ENCODE peak calls at places on chromosomes 1 and 21, in nine cellular contexts. Y is T-helper 2 cell, P is brain pericyte, A is KBM-7, R is iPS-NIHi11, O is HT1080, B is fibroblast of mammary gland, V is DMS153, L is HEK293T. Z is an unnamed sample.

GRCh38 chr1:30603081-30603858 is 120.1 kb downstream of the MATN1 start:
- DNase-seq in Y (no peak), P (no peak), A (no peak), R (no peak), O (no peak), B (no peak), V (no peak), L (no peak), Z (no peak)

GRCh38 chr1:40898434-40898900 is 36.3 kb upstream of the CITED4 start:
- DNase-seq in Y (no peak), P (no peak), A (no peak), R (no peak), O (peak), B (peak), V (no peak), L (no peak), Z (no peak)

GRCh38 chr1:19974822-19975416 is 4.5 kb downstream of the PLA2G2A start:
- DNase-seq in Y (no peak), P (no peak), A (peak), R (peak), O (peak), B (peak), V (peak), L (peak), Z (no peak)

GRCh38 chr1:189787201-189787600 is 690.5 kb downstream of the BRINP3 start:
- DNase-seq in Y (no peak), P (no peak), A (no peak), R (no peak), O (no peak), B (no peak), V (no peak), L (no peak), Z (no peak)

GRCh38 chr1:84253891-84254290 is 47.6 kb upstream of the SAMD13 start:
- DNase-seq in Y (no peak), P (peak), A (no peak), R (peak), O (peak), B (peak), V (peak), L (no peak), Z (no peak)

GRCh38 chr1:46205794-46206193 is 2.7 kb downstream of the LURAP1 start:
- DNase-seq in Y (no peak), P (no peak), A (no peak), R (no peak), O (no peak), B (no peak), V (no peak), L (no peak), Z (no peak)

GRCh38 chr1:34858901-34859441 is 578 bp downstream of the SMIM12 start:
- DNase-seq in Y (peak), P (no peak), A (peak), R (no peak), O (peak), B (peak), V (no peak), L (peak), Z (no peak)

GRCh38 chr1:185694081-185694480 is 40.1 kb upstream of the HMCN1 start:
- DNase-seq in Y (no peak), P (no peak), A (peak), R (no peak), O (no peak), B (no peak), V (no peak), L (no peak), Z (no peak)

GRCh38 chr1:91684599-91685196 is 184.0 kb downstream of the CDC7 start:
- DNase-seq in Y (no peak), P (no peak), A (peak), R (no peak), O (no peak), B (peak), V (no peak), L (no peak), Z (no peak)

GRCh38 chr1:221264848-221265247 is 385.6 kb downstream of the HLX start:
- DNase-seq in Y (no peak), P (no peak), A (no peak), R (no peak), O (no peak), B (peak), V (no peak), L (no peak), Z (no peak)

GRCh38 chr1:15934211-15935055 is 41.5 kb downstream of the ZBTB17 start:
- DNase-seq in Y (no peak), P (no peak), A (no peak), R (no peak), O (no peak), B (no peak), V (no peak), L (no peak), Z (no peak)

GRCh38 chr1:62716397-62716796 is 28.2 kb upstream of the DOCK7 start:
- DNase-seq in Y (no peak), P (no peak), A (no peak), R (no peak), O (no peak), B (no peak), V (no peak), L (no peak), Z (no peak)

GRCh38 chr1:232306269-232306911 is 323.5 kb downstream of the SIPA1L2 start:
- DNase-seq in Y (no peak), P (peak), A (no peak), R (peak), O (peak), B (no peak), V (peak), L (peak), Z (no peak)

GRCh38 chr21:43956667-43957030 is 55.5 kb upstream of the TRAPPC10 start:
- DNase-seq in Y (no peak), P (no peak), A (no peak), R (no peak), O (no peak), B (peak), V (no peak), L (no peak), Z (no peak)

GRCh38 chr1:98203461-98203860 is 282.6 kb upstream of the DPYD start:
- DNase-seq in Y (no peak), P (no peak), A (no peak), R (no peak), O (peak), B (peak), V (no peak), L (no peak), Z (no peak)

GRCh38 chr1:27589841-27590426 is 14.0 kb downstream of the AHDC1 start:
- DNase-seq in Y (no peak), P (no peak), A (no peak), R (no peak), O (peak), B (no peak), V (peak), L (no peak), Z (no peak)

GRCh38 chr1:113758631-113759340 is 500 bp downstream of the PHTF1 start:
- DNase-seq in Y (peak), P (no peak), A (peak), R (peak), O (no peak), B (peak), V (peak), L (peak), Z (no peak)

GRCh38 chr1:223338811-223339746 is 24.9 kb downstream of the SUSD4 start:
- DNase-seq in Y (no peak), P (no peak), A (no peak), R (no peak), O (no peak), B (peak), V (no peak), L (no peak), Z (no peak)

GRCh38 chr21:37994211-37994610 is 78.0 kb upstream of the KCNJ6 start:
- DNase-seq in Y (no peak), P (no peak), A (no peak), R (no peak), O (no peak), B (no peak), V (no peak), L (no peak), Z (no peak)

GRCh38 chr1:243407284-243408018 is 151.6 kb downstream of the SDCCAG8 start:
- DNase-seq in Y (no peak), P (no peak), A (peak), R (no peak), O (peak), B (peak), V (no peak), L (no peak), Z (no peak)

GRCh38 chr21:35664683-35665082 is 395.6 kb downstream of the SETD4 start:
- DNase-seq in Y (no peak), P (no peak), A (no peak), R (no peak), O (peak), B (no peak), V (no peak), L (no peak), Z (no peak)

GRCh38 chr1:84363019-84363418 is 35.3 kb upstream of the DNASE2B start:
- DNase-seq in Y (no peak), P (no peak), A (no peak), R (no peak), O (no peak), B (no peak), V (no peak), L (no peak), Z (no peak)

GRCh38 chr1:244730153-244730933 is 77.4 kb downstream of the DESI2 start:
- DNase-seq in Y (no peak), P (peak), A (no peak), R (peak), O (no peak), B (peak), V (no peak), L (no peak), Z (no peak)

GRCh38 chr1:204583909-204584632 is 67.9 kb downstream of the MDM4 start:
- DNase-seq in Y (no peak), P (no peak), A (no peak), R (no peak), O (no peak), B (no peak), V (peak), L (no peak), Z (no peak)

GRCh38 chr21:9839011-9839661 is 682.2 kb upstream of the TPTE start:
- DNase-seq in Y (no peak), P (no peak), A (no peak), R (no peak), O (peak), B (no peak), V (no peak), L (peak), Z (no peak)

GRCh38 chr1:228058981-228059535 is 23.4 kb upstream of the ARF1 start:
- DNase-seq in Y (peak), P (no peak), A (no peak), R (no peak), O (no peak), B (no peak), V (peak), L (no peak), Z (no peak)

GRCh38 chr1:59173721-59174120 is 123.2 kb upstream of the FGGY start:
- DNase-seq in Y (no peak), P (no peak), A (no peak), R (no peak), O (peak), B (peak), V (no peak), L (no peak), Z (no peak)

GRCh38 chr1:112852276-112852675 is 103.7 kb downstream of the SLC16A1 start:
- DNase-seq in Y (no peak), P (no peak), A (no peak), R (no peak), O (no peak), B (no peak), V (no peak), L (no peak), Z (no peak)

GRCh38 chr1:53197301-53198205 is 929 bp downstream of the CPT2 start:
- DNase-seq in Y (no peak), P (no peak), A (peak), R (peak), O (no peak), B (peak), V (no peak), L (peak), Z (no peak)